ENCODE peak calls at places on chromosomes 6 and 20, in five cellular contexts. T is OCI-LY7, H is prostate gland, B is neuronal stem cell, W is uterus. G is an unnamed sample.

GRCh38 chr6:123007885-123008284 is 11.8 kb downstream of the CLVS2 start:
- DNase-seq in T (no peak), W (no peak), B (no peak), H (no peak), G (no peak)

GRCh38 chr6:20217900-20218299 is 5.6 kb upstream of the MBOAT1 start:
- DNase-seq in T (no peak), B (no peak), W (no peak), H (no peak), G (no peak)

GRCh38 chr6:144331610-144332009 is 46.5 kb downstream of the UTRN start:
- DNase-seq in H (no peak), B (no peak), W (no peak), T (no peak), G (no peak)

GRCh38 chr20:22763257-22763906 is 179.0 kb upstream of the FOXA2 start:
- DNase-seq in W (no peak), H (no peak), B (no peak), T (no peak), G (peak; percentile 38)

GRCh38 chr20:18496042-18496441 is 983 bp downstream of the RBBP9 start:
- DNase-seq in B (no peak), T (peak; percentile 44), W (no peak), H (no peak), G (no peak)

GRCh38 chr20:33685328-33686007 is 717 bp downstream of the E2F1 start:
- DNase-seq in H (no peak), T (peak; percentile 98), B (no peak), W (no peak), G (peak; percentile 77)

GRCh38 chr6:54217018-54217417 is 91.2 kb upstream of the TINAG start:
- DNase-seq in B (no peak), T (no peak), W (no peak), H (no peak), G (no peak)

GRCh38 chr6:101146389-101146788 is 247.1 kb upstream of the GRIK2 start:
- DNase-seq in T (no peak), W (no peak), B (no peak), H (no peak), G (no peak)

GRCh38 chr20:39312107-39312506 is 350.0 kb downstream of the DHX35 start:
- DNase-seq in H (no peak), T (no peak), B (no peak), W (no peak), G (no peak)

GRCh38 chr6:56807992-56808342 is 146.9 kb upstream of the BEND6 start:
- DNase-seq in B (no peak), T (no peak), W (no peak), H (no peak), G (no peak)

GRCh38 chr6:167717455-167717854 is 109.3 kb upstream of the AFDN start:
- DNase-seq in H (no peak), W (no peak), B (no peak), T (no peak), G (no peak)

GRCh38 chr6:24823185-24823584 is 24.5 kb upstream of the ARMH2 start:
- DNase-seq in B (no peak), H (no peak), T (no peak), W (no peak), G (no peak)

GRCh38 chr20:57656252-57656820 is 36.1 kb upstream of the ZBP1 start:
- DNase-seq in B (no peak), W (peak; percentile 14), H (peak; percentile 6), T (no peak), G (peak; percentile 15)

GRCh38 chr6:39156763-39157162 is 41.8 kb upstream of the SAYSD1 start:
- DNase-seq in H (no peak), W (no peak), T (no peak), B (no peak), G (no peak)

GRCh38 chr6:32944265-32944664 is 3.4 kb upstream of the HLA-DMB start:
- DNase-seq in W (no peak), B (no peak), H (no peak), T (peak; percentile 95), G (no peak)

GRCh38 chr20:51712501-51713212 is 55.5 kb downstream of the ATP9A start:
- DNase-seq in W (no peak), B (no peak), H (no peak), T (no peak), G (no peak)

GRCh38 chr6:21098744-21099143 is 494.8 kb upstream of the SOX4 start:
- DNase-seq in T (no peak), W (no peak), B (peak; percentile 36), H (no peak), G (no peak)

GRCh38 chr20:64053841-64054661 is 4.6 kb upstream of the SOX18 start:
- DNase-seq in T (peak; percentile 69), W (no peak), H (no peak), B (no peak), G (no peak)

GRCh38 chr20:37735541-37735940 is 41.7 kb downstream of the CTNNBL1 start:
- DNase-seq in W (no peak), B (no peak), T (no peak), H (no peak), G (no peak)

GRCh38 chr20:16553161-16553560 is 20.1 kb downstream of the KIF16B start:
- DNase-seq in H (no peak), T (no peak), W (no peak), B (no peak), G (no peak)

GRCh38 chr6:7283676-7284075 is 29.3 kb downstream of the SSR1 start:
- DNase-seq in W (no peak), T (no peak), H (no peak), B (no peak), G (no peak)

GRCh38 chr6:19836799-19837510 is at the start of gene ID4:
- DNase-seq in W (peak; percentile 93), H (peak; percentile 98), T (no peak), B (peak; percentile 96), G (peak; percentile 86)

GRCh38 chr6:1611572-1612385 is 2.1 kb downstream of the FOXC1 start:
- DNase-seq in H (no peak), W (no peak), T (no peak), B (no peak), G (no peak)

GRCh38 chr6:37029249-37029959 is 23.9 kb downstream of the FGD2 start:
- DNase-seq in W (peak; percentile 69), H (no peak), T (peak; percentile 60), B (peak; percentile 48), G (peak; percentile 43)

GRCh38 chr6:113734886-113735481 is 122.2 kb upstream of the MARCKS start:
- DNase-seq in H (no peak), B (no peak), T (no peak), W (no peak), G (no peak)

GRCh38 chr6:150905769-150906168 is 40.3 kb downstream of the MTHFD1L start:
- DNase-seq in H (no peak), W (no peak), T (no peak), B (no peak), G (no peak)

GRCh38 chr20:33014336-33015113 is 7.0 kb downstream of the BPIFB2 start:
- DNase-seq in B (no peak), T (no peak), H (no peak), W (no peak), G (no peak)

GRCh38 chr6:24205020-24205492 is 79.0 kb downstream of the NRSN1 start:
- DNase-seq in W (no peak), T (peak; percentile 45), B (peak; percentile 58), H (no peak), G (peak; percentile 21)

GRCh38 chr6:38599261-38599660 is 40.5 kb downstream of the BTBD9 start:
- DNase-seq in T (no peak), W (no peak), H (no peak), B (no peak), G (no peak)

GRCh38 chr6:154306696-154307095 is 49.9 kb downstream of the IPCEF1 start:
- DNase-seq in B (no peak), T (peak; percentile 50), W (no peak), H (no peak), G (no peak)
- H3K27ac ChIP-seq in B (no peak overlapping the region), T (peak overlapping the region; percentile 16), W (no peak overlapping the region), H (no peak overlapping the region), G (no peak overlapping the region)

GRCh38 chr6:87336367-87336766 is 7.3 kb upstream of the GJB7 start:
- DNase-seq in T (no peak), H (no peak), W (no peak), B (no peak), G (no peak)

GRCh38 chr6:87333033-87333432 is 4.0 kb upstream of the GJB7 start:
- DNase-seq in T (peak; percentile 10), W (no peak), B (no peak), H (no peak), G (no peak)

GRCh38 chr6:87330961-87331360 is 1.9 kb upstream of the GJB7 start:
- DNase-seq in B (no peak), H (no peak), W (no peak), T (no peak), G (no peak)

GRCh38 chr6:87334683-87335082 is 5.6 kb upstream of the GJB7 start:
- DNase-seq in B (no peak), W (no peak), T (no peak), H (no peak), G (no peak)

GRCh38 chr6:87333591-87334181 is 4.6 kb upstream of the GJB7 start:
- DNase-seq in B (no peak), T (peak; percentile 41), W (no peak), H (no peak), G (no peak)
- H3K4me1 ChIP-seq in B (no peaks in the 10 kb centered on the region), T (peaks cover 36% of the 10 kb centered on the region), W (no peaks in the 10 kb centered on the region), H (no peaks in the 10 kb centered on the region), G (no peaks in the 10 kb centered on the region)

DNA sequence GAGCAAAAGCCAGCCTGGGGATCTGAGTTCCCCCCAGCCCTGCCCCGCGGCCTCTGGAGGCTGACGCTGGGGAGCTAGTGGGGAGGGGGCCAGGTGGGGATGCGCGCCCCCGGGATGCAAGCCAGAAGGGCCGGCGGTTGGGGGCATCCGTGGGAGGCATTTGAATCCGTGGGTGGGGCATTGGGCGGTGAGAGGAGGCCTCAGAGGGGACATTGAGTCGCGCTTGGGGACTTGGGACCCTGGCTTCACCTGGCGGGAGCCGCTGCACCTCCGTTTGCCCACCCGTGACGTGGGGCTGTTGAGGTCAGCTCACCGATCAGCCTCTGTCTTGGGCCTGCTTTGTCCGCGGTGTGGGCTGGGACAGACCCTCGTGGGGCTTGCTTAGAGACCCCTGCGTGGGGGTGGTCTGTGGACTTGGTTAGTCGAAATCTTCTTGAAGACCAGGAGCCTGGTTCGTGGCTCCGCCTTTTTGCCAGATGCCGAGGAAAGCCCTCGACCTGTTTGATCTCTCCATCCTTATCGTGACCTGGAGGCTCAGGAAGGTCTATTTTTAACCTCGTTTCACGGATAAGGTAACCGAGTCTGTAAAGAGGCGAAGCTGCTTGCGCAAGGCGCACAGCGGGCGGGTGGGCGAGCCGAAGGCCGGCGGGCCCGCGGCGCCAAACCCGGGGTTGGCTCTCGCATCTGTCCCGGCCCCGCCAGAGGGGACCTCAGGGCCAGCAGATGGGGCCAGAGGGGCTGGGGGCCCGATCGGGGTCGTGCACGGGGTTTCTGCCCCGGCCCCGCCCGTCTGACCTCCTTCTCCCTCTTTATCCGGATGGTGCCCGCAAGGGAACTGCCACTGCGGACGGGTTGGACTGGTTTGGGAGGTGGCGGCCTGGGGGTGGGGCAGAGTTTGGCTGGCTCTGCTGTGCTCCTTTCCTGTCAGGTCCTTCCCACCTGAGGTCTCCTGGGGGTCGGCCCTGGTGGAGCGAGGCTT is 8.3 kb downstream of the FAM110A start:
- DNase-seq in T (no peak), H (peak; percentile 90), B (no peak), W (no peak), G (peak; percentile 87)
- H3K4me3 ChIP-seq in T (peak overlapping the region; percentile 60), H (peak overlapping the region; percentile 49), B (no peak overlapping the region), W (no peak overlapping the region), G (peak overlapping the region; percentile 52)

DNA sequence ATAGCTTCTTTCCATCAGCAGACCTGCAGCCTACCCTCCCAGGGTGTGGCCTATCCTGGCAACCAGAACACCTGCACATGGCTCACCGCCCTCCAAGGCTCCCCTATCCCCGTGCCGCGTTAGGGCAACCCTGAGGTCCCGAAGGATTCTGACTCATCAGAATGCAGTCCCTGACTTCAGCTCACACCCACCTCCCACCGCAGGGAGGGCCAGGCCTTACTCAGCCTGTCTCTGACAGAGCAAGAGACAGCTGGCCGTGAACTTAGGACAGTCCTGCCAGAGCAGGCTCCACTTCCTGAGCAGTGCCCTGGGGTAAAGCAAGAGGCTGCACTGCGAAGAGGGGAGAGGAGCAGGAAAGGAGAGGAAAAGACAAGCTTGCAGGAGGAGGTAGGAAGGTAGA is 103.0 kb downstream of the SLC23A2 start:
- DNase-seq in W (no peak), T (no peak), H (no peak), B (no peak), G (peak; percentile 62)
- H3K27ac ChIP-seq in W (no peak overlapping the region), T (no peak overlapping the region), H (no peak overlapping the region), B (no peak overlapping the region), G (peak overlapping the region; percentile 27)